ENCODE peak calls at places on chromosome 20, in seven cellular contexts. L, U, M, D, G, H and E are unnamed samples.

GRCh38 chr20:1686151-1686748 is 28.7 kb upstream of the SIRPG start:
- DNase-seq in H (no peak), M (no peak), L (no peak), U (peak; percentile 11), D (no peak), G (no peak), E (no peak)

GRCh38 chr20:38303908-38304379 is at the start of gene BPI:
- DNase-seq in L (no peak), H (no peak), M (no peak), U (no peak), G (peak; percentile 64), D (no peak), E (peak; percentile 55)

GRCh38 chr20:48465271-48465670 is 362.5 kb downstream of the PREX1 start:
- DNase-seq in H (no peak), G (no peak), L (no peak), D (no peak), U (no peak), M (no peak), E (no peak)

GRCh38 chr20:37406010-37406998 is 60.4 kb downstream of the SRC start:
- DNase-seq in H (no peak), M (no peak), D (no peak), L (peak; percentile 77), U (no peak), G (no peak), E (no peak)

GRCh38 chr20:51190783-51191180 is 167.9 kb upstream of the KCNG1 start:
- DNase-seq in H (no peak), G (no peak), L (no peak), U (no peak), M (no peak), D (no peak), E (no peak)

GRCh38 chr20:19492116-19492515 is 265.9 kb upstream of the RIN2 start:
- DNase-seq in G (no peak), L (no peak), D (no peak), M (no peak), U (no peak), H (no peak), E (no peak)

GRCh38 chr20:53751394-53752368 is 158.0 kb upstream of the ZNF217 start:
- DNase-seq in H (no peak), M (no peak), L (peak; percentile 89), U (no peak), G (no peak), D (no peak), E (no peak)

GRCh38 chr20:64131406-64131805 is 24.0 kb upstream of the NPBWR2 start:
- DNase-seq in M (no peak), H (no peak), G (no peak), U (peak; percentile 38), L (peak; percentile 9), D (no peak), E (peak; percentile 20)

GRCh38 chr20:34535301-34535840 is 19.1 kb downstream of the DYNLRB1 start:
- DNase-seq in H (no peak), L (no peak), G (no peak), M (no peak), U (no peak), D (no peak), E (no peak)